ENCODE peak calls at places on chromosomes 3 and 15, in ten cellular contexts. C, P, L, T, A, E, Y, K, D and H are unnamed samples.

GRCh38 chr3:117439812-117440211 is 730.2 kb downstream of the TUSC7 start:
- DNase-seq in C (peak; percentile 76), P (no peak), L (peak; percentile 23), T (no peak), A (peak; percentile 52), E (no peak), Y (no peak), K (peak; percentile 1), D (no peak), H (no peak)

GRCh38 chr3:56133423-56133822 is 334.8 kb downstream of the ERC2 start:
- DNase-seq in C (no peak), P (peak; percentile 32), L (peak; percentile 66), T (no peak), A (peak; percentile 81), E (no peak), Y (peak; percentile 49), K (no peak), D (no peak), H (no peak)

GRCh38 chr3:98985406-98985805 is 83.9 kb upstream of the DCBLD2 start:
- DNase-seq in C (no peak), P (no peak), L (peak; percentile 43), T (no peak), A (peak; percentile 72), E (no peak), Y (peak; percentile 60), K (no peak), D (no peak), H (no peak)

GRCh38 chr3:46895761-46896160 is 18.2 kb downstream of the PTH1R start:
- DNase-seq in C (no peak), P (no peak), L (no peak), T (no peak), A (no peak), E (peak; percentile 55), Y (no peak), K (no peak), D (no peak), H (no peak)

GRCh38 chr15:90851114-90851513 is 17.3 kb upstream of the FURIN start:
- DNase-seq in C (no peak), P (no peak), L (no peak), T (no peak), A (no peak), E (no peak), Y (no peak), K (no peak), D (no peak), H (no peak)

GRCh38 chr3:32797776-32798175 is 20.0 kb upstream of the TRIM71 start:
- DNase-seq in C (no peak), P (no peak), L (no peak), T (no peak), A (no peak), E (no peak), Y (no peak), K (no peak), D (no peak), H (no peak)

GRCh38 chr15:35134269-35134668 is 49.2 kb upstream of the NANOGP8 start:
- DNase-seq in C (no peak), P (no peak), L (no peak), T (no peak), A (no peak), E (no peak), Y (no peak), K (no peak), D (no peak), H (no peak)

GRCh38 chr3:111747490-111747889 is 111.6 kb upstream of the PHLDB2 start:
- DNase-seq in C (no peak), P (no peak), L (peak; percentile 62), T (no peak), A (peak; percentile 61), E (no peak), Y (peak; percentile 40), K (no peak), D (no peak), H (no peak)

GRCh38 chr3:126607214-126607908 is 47.6 kb downstream of the TXNRD3 start:
- DNase-seq in C (no peak), P (no peak), L (peak; percentile 21), T (no peak), A (peak; percentile 68), E (no peak), Y (peak; percentile 59), K (no peak), D (no peak), H (no peak)

GRCh38 chr15:72797834-72798233 is 14.3 kb upstream of the ADPGK start:
- DNase-seq in C (no peak), P (no peak), L (no peak), T (no peak), A (no peak), E (no peak), Y (no peak), K (no peak), D (no peak), H (no peak)

GRCh38 chr3:28859897-28860296 is 421.0 kb upstream of the RBMS3 start:
- DNase-seq in C (no peak), P (no peak), L (no peak), T (no peak), A (no peak), E (no peak), Y (no peak), K (no peak), D (no peak), H (no peak)

GRCh38 chr3:187327827-187328226 is 36.3 kb upstream of the MASP1 start:
- DNase-seq in C (no peak), P (no peak), L (no peak), T (no peak), A (no peak), E (no peak), Y (no peak), K (no peak), D (no peak), H (no peak)

DNA sequence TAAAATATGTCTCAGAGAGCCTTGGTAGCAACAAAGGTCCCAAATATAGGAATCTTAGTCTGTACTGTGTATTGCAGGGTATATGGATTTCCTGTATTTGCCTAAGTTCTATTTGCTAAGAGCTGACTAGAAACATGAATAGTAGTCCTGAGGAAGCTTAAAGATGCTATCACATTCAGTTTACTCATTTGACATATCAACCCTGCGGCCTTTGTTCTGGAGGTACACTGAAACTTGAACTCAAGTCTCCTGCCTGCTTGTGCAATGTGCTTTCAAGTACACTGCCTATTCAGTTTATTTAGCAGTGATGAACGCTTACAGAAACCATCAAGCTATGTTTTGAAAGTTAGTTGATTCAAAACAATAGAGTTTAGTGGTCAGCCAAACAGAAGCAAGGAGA is 21.1 kb downstream of the IL1RAP start:
- DNase-seq in C (no peak), P (no peak), L (peak; percentile 68), T (no peak), A (no peak), E (no peak), Y (peak; percentile 11), K (no peak), D (no peak), H (no peak)
- TF ChIP-seq CTCF in C (no peak), P (no peak), L (no peak), T (no peak), A (no peak), E (no peak), Y (no peak), K (no peak), D (no peak), H (no peak)

GRCh38 chr15:65916664-65917406 is 47.5 kb downstream of the RAB11A start:
- DNase-seq in C (peak; percentile 88), P (peak; percentile 34), L (peak; percentile 50), T (peak; percentile 31), A (peak; percentile 82), E (peak; percentile 74), Y (peak; percentile 52), K (peak; percentile 82), D (peak; percentile 60), H (peak; percentile 74)
- TF ChIP-seq CTCF in C (peak; percentile 65), P (peak; percentile 96), L (peak; percentile 42), T (peak; percentile 29), A (peak; percentile 84), E (peak; percentile 62), Y (peak; percentile 62), K (peak; percentile 69), D (peak; percentile 25), H (peak; percentile 54)

GRCh38 chr3:31166249-31166885 is 271.9 kb upstream of the GADL1 start:
- DNase-seq in C (peak; percentile 14), P (peak; percentile 43), L (peak; percentile 73), T (no peak), A (peak; percentile 91), E (peak; percentile 73), Y (peak; percentile 91), K (no peak), D (no peak), H (no peak)
- TF ChIP-seq CTCF in C (no peak), P (no peak), L (no peak), T (no peak), A (no peak), E (no peak), Y (no peak), K (no peak), D (no peak), H (no peak)

GRCh38 chr3:139455855-139456254 is 20.5 kb downstream of the RBP2 start:
- DNase-seq in C (peak; percentile 70), P (no peak), L (no peak), T (no peak), A (peak; percentile 9), E (no peak), Y (no peak), K (peak; percentile 4), D (no peak), H (no peak)
- TF ChIP-seq CTCF in C (peak; percentile 54), P (no peak), L (no peak), T (no peak), A (peak; percentile 32), E (no peak), Y (no peak), K (no peak), D (no peak), H (no peak)

DNA sequence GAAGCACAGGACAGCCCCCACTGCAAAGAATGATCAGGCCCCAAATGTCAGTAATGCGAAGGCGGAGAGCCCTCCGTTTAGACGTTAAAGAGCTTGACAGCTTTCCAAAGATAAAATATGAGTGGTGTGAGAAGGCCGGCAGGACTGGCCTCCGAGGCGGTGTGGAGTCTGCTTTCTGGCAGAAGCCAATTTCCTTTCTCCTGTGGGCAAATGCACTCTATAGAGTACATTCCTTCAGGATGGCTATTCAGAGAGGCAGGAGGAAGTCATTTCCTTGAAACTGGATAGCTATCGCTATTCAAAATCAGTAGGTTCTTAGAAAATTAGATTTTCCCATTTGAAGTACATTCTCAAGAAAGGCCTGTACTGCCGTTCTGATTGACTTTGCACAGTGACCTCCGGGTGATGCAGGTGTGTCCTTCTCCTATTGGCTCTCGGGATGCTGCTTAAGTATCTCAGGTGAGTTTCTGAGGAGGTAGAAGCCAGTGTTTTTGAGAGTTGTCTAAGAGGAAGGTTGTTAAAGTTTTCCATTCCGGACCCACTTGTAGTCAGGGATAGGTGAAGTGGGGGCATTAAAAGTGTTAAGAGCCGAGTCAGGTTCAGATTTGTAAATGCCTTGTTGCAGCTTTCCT is 72.8 kb upstream of the MYZAP start:
- DNase-seq in C (no peak), P (no peak), L (no peak), T (no peak), A (no peak), E (no peak), Y (no peak), K (no peak), D (no peak), H (no peak)
- TF ChIP-seq CTCF in C (no peak), P (no peak), L (no peak), T (no peak), A (no peak), E (no peak), Y (no peak), K (no peak), D (no peak), H (no peak)

GRCh38 chr15:58761010-58761388 is 10.1 kb upstream of the MINDY2 start:
- DNase-seq in C (no peak), P (no peak), L (no peak), T (no peak), A (no peak), E (no peak), Y (no peak), K (no peak), D (no peak), H (no peak)
- TF ChIP-seq CTCF in C (no peak), P (no peak), L (no peak), T (no peak), A (no peak), E (no peak), Y (no peak), K (no peak), D (no peak), H (no peak)